ENCODE peak calls at places on chromosomes 16 and 17, in four cellular contexts. E, T, D and J are unnamed samples.

GRCh38 chr16:19696312-19696711 is 21.7 kb downstream of the KNOP1 start:
- DNase-seq in E (peak), T (peak), D (peak), J (peak)

GRCh38 chr17:47999612-48000011 is 28.7 kb downstream of the CDK5RAP3 start:
- DNase-seq in T (no peak), D (no peak), E (no peak), J (no peak)

GRCh38 chr17:21194688-21195087 is 19.3 kb downstream of the TMEM11 start:
- DNase-seq in D (no peak), T (peak), E (no peak), J (no peak)

GRCh38 chr17:40960144-40960543 is 6.6 kb downstream of the KRT39 start:
- DNase-seq in E (no peak), D (no peak), T (no peak), J (no peak)

GRCh38 chr17:72613411-72614292 is 478.8 kb downstream of the SLC39A11 start:
- DNase-seq in E (no peak), D (no peak), T (no peak), J (no peak)

GRCh38 chr16:85249418-85249817 is 137.1 kb upstream of the CIBAR2 start:
- DNase-seq in E (no peak), T (no peak), D (no peak), J (no peak)

GRCh38 chr16:2879854-2880508 is 3.0 kb upstream of the FLYWCH2 start:
- DNase-seq in E (no peak), T (no peak), D (no peak), J (no peak)

GRCh38 chr16:84746875-84747274 is 47.1 kb downstream of the USP10 start:
- DNase-seq in E (no peak), T (no peak), D (no peak), J (no peak)

GRCh38 chr16:10578474-10579316 is 1.7 kb downstream of the EMP2 start:
- DNase-seq in T (no peak), D (peak), E (no peak), J (no peak)

GRCh38 chr17:32794533-32795246 is 82.2 kb downstream of the MYO1D start:
- DNase-seq in T (no peak), D (peak), E (no peak), J (peak)

GRCh38 chr17:82602986-82603385 is 45.3 kb downstream of the WDR45B start:
- DNase-seq in E (no peak), D (no peak), T (no peak), J (no peak)

GRCh38 chr16:35525979-35526590 is 2066.7 kb downstream of the TP53TG3F start:
- DNase-seq in E (no peak), D (no peak), T (no peak), J (no peak)

GRCh38 chr16:78918805-78919204 is 681.7 kb downstream of the MAF start:
- DNase-seq in T (no peak), D (no peak), E (no peak), J (no peak)

GRCh38 chr17:45220079-45220478 is 1.6 kb upstream of the FMNL1 start:
- DNase-seq in D (no peak), E (no peak), T (no peak), J (no peak)

GRCh38 chr17:72634621-72635020 is 457.9 kb downstream of the SLC39A11 start:
- DNase-seq in E (no peak), T (no peak), D (peak), J (no peak)

GRCh38 chr16:50459681-50460080 is 88.5 kb upstream of the NKD1 start:
- DNase-seq in D (no peak), T (peak), E (no peak), J (no peak)

GRCh38 chr16:27235055-27235937 is 32.0 kb downstream of the KDM8 start:
- DNase-seq in D (peak), E (peak), T (peak), J (peak)

GRCh38 chr17:33049781-33050414 is 58.3 kb downstream of the SPACA3 start:
- DNase-seq in E (peak), D (peak), T (no peak), J (peak)

GRCh38 chr16:85607331-85607765 is 5.8 kb upstream of the GSE1 start:
- DNase-seq in T (no peak), D (peak), E (no peak), J (peak)

GRCh38 chr16:29720703-29721102 is 25.1 kb downstream of the C16orf54 start:
- DNase-seq in T (no peak), D (no peak), E (no peak), J (no peak)

GRCh38 chr17:29622337-29623282 is at the start of gene CORO6:
- DNase-seq in T (peak), E (no peak), D (peak), J (peak)

GRCh38 chr17:83194189-83194565 is 114.8 kb downstream of the METRNL start:
- DNase-seq in D (peak), T (peak), E (no peak), J (no peak)

DNA sequence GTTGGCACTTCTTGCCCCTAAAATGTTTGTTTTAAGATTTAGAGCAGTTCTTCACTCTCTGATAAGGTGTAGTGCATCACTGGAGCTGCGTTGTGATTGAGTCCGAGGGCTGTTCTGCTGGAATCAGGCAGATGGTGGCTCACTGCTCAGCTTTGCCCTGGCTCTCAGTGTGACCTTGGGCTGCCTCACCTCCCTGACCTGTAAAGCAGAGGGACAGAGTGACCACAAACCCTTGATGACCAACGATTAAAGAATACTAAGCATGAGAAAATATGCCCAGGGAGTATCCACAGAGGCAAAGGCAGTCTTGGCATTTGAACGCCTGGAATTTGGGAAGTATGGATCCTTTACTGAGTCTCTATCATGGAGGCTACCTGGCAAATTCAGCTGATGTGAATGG is 18.1 kb downstream of the CMIP start:
- DNase-seq in E (no peak), D (no peak), T (no peak), J (no peak)
- TF ChIP-seq POLR2A in E (no peak), D (no peak), T (no peak), J (no peak)

GRCh38 chr17:49390548-49391324 is 23.9 kb downstream of the PHB1 start:
- DNase-seq in E (no peak), D (peak), T (no peak), J (peak)
- TF ChIP-seq POLR2A in E (no peak), D (no peak), T (no peak), J (no peak)

DNA sequence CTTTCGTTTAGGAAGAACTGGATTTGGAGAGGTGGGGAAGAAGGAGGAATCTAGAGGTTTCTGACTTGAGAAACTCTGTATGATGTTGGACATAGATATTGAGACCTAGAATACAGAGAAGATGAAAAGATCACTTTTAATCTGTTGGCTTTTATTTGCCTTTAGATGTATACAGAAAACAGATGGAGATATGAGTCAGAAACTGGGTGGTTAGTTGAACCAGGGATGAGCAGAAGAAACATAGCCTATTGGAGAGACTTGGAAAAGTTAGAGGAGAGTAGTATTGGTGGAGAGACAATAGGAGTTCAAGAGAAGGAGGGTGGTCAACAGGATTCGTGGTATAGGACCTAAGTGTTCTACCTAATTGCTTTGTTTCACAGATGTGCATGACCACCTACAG is 5.1 kb downstream of the PHAF1 start:
- DNase-seq in T (no peak), E (no peak), D (no peak), J (no peak)
- TF ChIP-seq POLR2A in T (no peak), E (no peak), D (no peak), J (no peak)

DNA sequence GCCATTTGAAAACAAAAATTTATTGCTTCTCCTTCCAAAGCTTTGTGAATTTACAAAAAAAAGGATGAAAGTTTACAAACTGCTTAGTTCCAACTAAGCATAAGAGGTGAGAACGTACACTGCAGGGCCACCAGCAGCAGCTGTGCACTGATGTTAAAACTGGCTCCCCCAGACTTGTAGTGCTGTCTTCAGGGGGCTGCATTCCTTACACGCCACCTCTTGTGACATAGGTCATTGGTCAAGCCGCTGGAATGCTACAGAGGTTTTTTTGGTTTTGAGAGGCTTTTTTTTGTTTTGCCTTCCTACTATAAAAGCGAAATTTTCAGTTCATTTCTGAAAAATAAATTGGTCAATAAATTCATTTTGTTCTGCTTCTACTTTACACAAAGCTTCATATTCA is 6.9 kb downstream of the IFT20 start:
- DNase-seq in D (no peak), T (peak), E (no peak), J (no peak)
- TF ChIP-seq POLR2A in D (no peak), T (no peak), E (no peak), J (no peak)

GRCh38 chr17:80502578-80502877 is 26.1 kb upstream of the NPTX1 start:
- DNase-seq in E (no peak), T (no peak), D (no peak), J (no peak)

GRCh38 chr17:80503921-80504320 is 27.5 kb upstream of the NPTX1 start:
- DNase-seq in E (no peak), T (no peak), D (no peak), J (no peak)

GRCh38 chr17:80501739-80502577 is 25.6 kb upstream of the NPTX1 start:
- DNase-seq in T (peak), D (peak), E (no peak), J (no peak)

GRCh38 chr17:80503031-80503430 is 26.6 kb upstream of the NPTX1 start:
- DNase-seq in D (no peak), T (no peak), E (no peak), J (no peak)

GRCh38 chr17:80504671-80505413 is 28.4 kb upstream of the NPTX1 start:
- DNase-seq in D (no peak), E (no peak), T (no peak), J (no peak)
- TF ChIP-seq POLR2A in D (no peak), E (no peak), T (no peak), J (no peak)

GRCh38 chr17:56977673-56978395 is at the start of gene SCPEP1:
- DNase-seq in D (peak), E (peak), T (peak), J (peak)
- TF ChIP-seq POLR2A in D (peak), E (no peak), T (peak), J (peak)

GRCh38 chr17:64357191-64357981 is 33.3 kb downstream of the PECAM1 start:
- DNase-seq in E (peak), T (peak), D (peak), J (no peak)

GRCh38 chr17:64354396-64354795 is 36.3 kb downstream of the PECAM1 start:
- DNase-seq in T (no peak), D (no peak), E (no peak), J (no peak)

GRCh38 chr17:64356304-64356686 is 34.4 kb downstream of the PECAM1 start:
- DNase-seq in E (no peak), T (no peak), D (no peak), J (no peak)

GRCh38 chr17:64355536-64356303 is 34.9 kb downstream of the PECAM1 start:
- DNase-seq in E (no peak), D (no peak), T (no peak), J (no peak)

DNA sequence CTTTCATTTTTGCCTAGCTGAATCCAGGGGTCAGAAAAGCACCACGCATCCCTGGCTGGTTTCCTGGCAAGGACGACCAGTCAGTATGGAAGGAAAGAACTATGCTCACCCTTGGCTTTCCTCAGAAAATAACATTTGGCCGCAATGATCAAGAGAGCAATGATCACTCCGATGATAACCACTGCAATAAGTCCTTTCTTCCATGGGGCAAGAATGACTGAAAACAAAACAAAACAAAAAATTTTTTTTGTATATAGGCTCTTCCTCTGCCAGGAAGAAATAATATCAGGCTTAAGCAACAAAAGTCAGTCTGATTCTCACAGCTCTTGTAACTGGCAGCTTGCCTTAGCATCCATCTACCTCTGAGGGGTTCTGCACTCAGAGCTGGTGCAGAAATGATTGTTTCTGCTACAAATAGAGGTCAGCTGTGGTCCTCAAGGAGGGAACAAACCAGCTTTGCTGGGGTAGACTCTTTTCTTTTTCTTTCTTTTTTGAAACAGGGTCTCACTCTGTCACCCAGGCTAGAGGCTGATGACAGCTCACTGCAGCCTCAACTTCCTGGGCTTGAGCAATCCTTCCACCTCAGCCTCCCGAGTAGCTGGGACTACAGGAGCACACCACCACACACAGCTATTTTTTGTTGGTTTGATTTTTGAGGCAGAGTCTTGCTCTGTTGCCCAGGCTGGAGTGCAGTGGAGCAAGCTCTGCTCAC is 35.7 kb downstream of the PECAM1 start:
- DNase-seq in E (no peak), T (no peak), D (no peak), J (no peak)
- TF ChIP-seq POLR2A in E (no peak), T (no peak), D (no peak), J (no peak)

GRCh38 chr17:15096511-15096910 is 168.6 kb downstream of the PMP22 start:
- DNase-seq in D (no peak), E (no peak), T (no peak), J (no peak)
- TF ChIP-seq POLR2A in D (no peak), E (no peak), T (no peak), J (no peak)

GRCh38 chr16:57372372-57373116 is at the start of gene CX3CL1:
- DNase-seq in E (no peak), D (peak), T (peak), J (no peak)
- TF ChIP-seq POLR2A in E (peak), D (peak), T (peak), J (no peak)

GRCh38 chr17:1871743-1872142 is 41.9 kb downstream of the RPA1 start:
- DNase-seq in D (no peak), E (no peak), T (no peak), J (no peak)

GRCh38 chr17:1870592-1870991 is 40.8 kb downstream of the RPA1 start:
- DNase-seq in T (no peak), E (no peak), D (no peak), J (no peak)

GRCh38 chr17:1865252-1866037 is 35.6 kb downstream of the RPA1 start:
- DNase-seq in E (no peak), T (no peak), D (peak), J (peak)

GRCh38 chr17:1867307-1867706 is 37.5 kb downstream of the RPA1 start:
- DNase-seq in E (no peak), D (no peak), T (no peak), J (no peak)

GRCh38 chr17:1868090-1868489 is 38.3 kb downstream of the RPA1 start:
- DNase-seq in T (no peak), D (no peak), E (no peak), J (no peak)
- TF ChIP-seq POLR2A in T (no peak), D (no peak), E (no peak), J (no peak)